ENCODE peak calls at places on chromosomes 11 and 22, in four cellular contexts. U, X, M and Q are unnamed samples.
A peak's percentile ranks its signal among the peaks of the same experiment; 100 is the strongest.

GRCh38 chr11:119094816-119095065 is 6.9 kb downstream of the DPAGT1 start:
- DNase-seq in U (peak; percentile 68), X (no peak), M (peak; percentile 85), Q (no peak)

GRCh38 chr22:35301370-35301874 is 1.7 kb downstream of the TOM1 start:
- DNase-seq in X (no peak), M (no peak), U (peak; percentile 31), Q (no peak)

GRCh38 chr11:84193706-84194105 is 907.5 kb upstream of the CCDC90B start:
- DNase-seq in X (no peak), M (no peak), U (no peak), Q (no peak)

GRCh38 chr11:45285289-45285828 is 782 bp downstream of the SYT13 start:
- DNase-seq in U (peak; percentile 31), M (no peak), X (no peak), Q (no peak)

GRCh38 chr11:104073950-104074349 is 37.5 kb downstream of the DDI1 start:
- DNase-seq in X (no peak), U (peak; percentile 23), M (no peak), Q (no peak)

GRCh38 chr11:123239371-123240150 is 44.5 kb upstream of the CLMP start:
- DNase-seq in U (no peak), X (no peak), M (no peak), Q (no peak)

GRCh38 chr11:64391839-64392238 is 32.9 kb downstream of the RPS6KA4 start:
- DNase-seq in X (no peak), U (no peak), M (no peak), Q (no peak)

GRCh38 chr22:38136607-38137006 is 26.1 kb upstream of the BAIAP2L2 start:
- DNase-seq in U (no peak), X (no peak), M (no peak), Q (no peak)

GRCh38 chr11:66725114-66725513 is 3.9 kb downstream of the SPTBN2 start:
- DNase-seq in M (no peak), X (no peak), U (no peak), Q (no peak)

GRCh38 chr11:102891736-102892135 is 17.0 kb upstream of the MMP12 start:
- DNase-seq in M (no peak), X (no peak), U (no peak), Q (no peak)

GRCh38 chr11:64850979-64851567 is 6.6 kb upstream of the CDC42BPG start:
- DNase-seq in X (no peak), U (peak; percentile 67), M (no peak), Q (no peak)

GRCh38 chr11:60970369-60970774 is 1.1 kb upstream of the CD6 start:
- DNase-seq in M (peak; percentile 51), X (peak; percentile 27), U (peak; percentile 73), Q (peak; percentile 40)

GRCh38 chr22:30865656-30866055 is 102.9 kb downstream of the MORC2 start:
- DNase-seq in U (no peak), M (no peak), X (no peak), Q (no peak)

GRCh38 chr11:76810151-76810853 is 27.1 kb downstream of the TSKU start:
- DNase-seq in X (no peak), M (no peak), U (no peak), Q (peak; percentile 30)
- TF ChIP-seq CTCF in X (peak; percentile 43), M (peak; percentile 69), U (peak; percentile 60), Q (peak; percentile 64)

DNA sequence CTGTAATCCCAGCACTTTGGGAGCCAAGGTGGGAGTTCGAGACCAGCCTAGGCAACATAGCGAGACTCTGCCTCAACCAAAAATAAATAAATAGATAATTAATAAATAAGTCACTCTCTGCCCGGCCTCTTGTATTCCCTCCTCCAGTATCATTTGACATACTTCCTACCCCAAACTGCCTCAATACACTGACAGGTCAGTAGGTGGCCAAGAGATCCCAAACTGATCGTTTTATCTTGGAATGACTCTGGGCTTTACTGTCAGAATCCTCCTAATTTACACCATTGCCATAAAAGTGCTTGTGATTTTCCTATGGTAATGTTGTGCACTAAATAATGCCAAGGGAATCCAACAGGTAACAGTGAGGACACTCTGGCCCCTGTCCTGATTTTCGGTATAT is 94.2 kb downstream of the PDHX start:
- DNase-seq in M (no peak), U (peak; percentile 33), X (no peak), Q (no peak)
- TF ChIP-seq CTCF in M (no peak), U (no peak), X (no peak), Q (no peak)

GRCh38 chr22:32200752-32201151 is 4.1 kb downstream of the RFPL2 start:
- DNase-seq in U (peak; percentile 45), M (no peak), X (no peak), Q (no peak)
- TF ChIP-seq CTCF in U (peak; percentile 12), M (no peak), X (no peak), Q (no peak)

GRCh38 chr11:3959015-3959917 is 103.8 kb downstream of the STIM1 start:
- DNase-seq in M (no peak), X (no peak), U (peak; percentile 76), Q (no peak)
- TF ChIP-seq CTCF in M (peak; percentile 13), X (peak; percentile 41), U (peak; percentile 47), Q (peak; percentile 44)